ENCODE peak calls at places on chromosomes 3 and 15, in six cellular contexts. F, R, M, Q, O and C are unnamed samples.

GRCh38 chr3:134709563-134710312 is 58.9 kb upstream of the KY start:
- DNase-seq in F (no peak), Q (no peak), O (no peak), M (no peak), R (no peak), C (no peak)

GRCh38 chr3:158725348-158725966 is 6.8 kb downstream of the RARRES1 start:
- DNase-seq in F (no peak), Q (no peak), R (peak), O (no peak), M (peak), C (no peak)

GRCh38 chr3:2262204-2262603 is 163.5 kb downstream of the CNTN4 start:
- DNase-seq in M (no peak), R (no peak), F (no peak), O (no peak), Q (no peak), C (no peak)

GRCh38 chr3:179898024-179898423 is 138.7 kb downstream of the PEX5L start:
- DNase-seq in F (no peak), M (peak), O (no peak), Q (peak), R (peak), C (peak)

GRCh38 chr3:24341668-24342067 is 153.0 kb downstream of the THRB start:
- DNase-seq in M (no peak), Q (no peak), R (no peak), F (no peak), O (no peak), C (no peak)

GRCh38 chr3:127792664-127793292 is 29.5 kb downstream of the MGLL start:
- DNase-seq in F (no peak), M (no peak), O (no peak), R (no peak), Q (no peak), C (no peak)

GRCh38 chr15:43749690-43750345 is 3.6 kb downstream of the PDIA3 start:
- DNase-seq in O (peak), Q (peak), M (no peak), F (peak), R (no peak), C (peak)

GRCh38 chr3:166110102-166110501 is 272.9 kb upstream of the BCHE start:
- DNase-seq in F (no peak), O (no peak), Q (no peak), M (no peak), R (no peak), C (no peak)

GRCh38 chr3:188959013-188959412 is 212.8 kb upstream of the TPRG1 start:
- DNase-seq in R (no peak), Q (no peak), O (no peak), F (no peak), M (no peak), C (no peak)

GRCh38 chr3:65597225-65597951 is 441.3 kb downstream of the MAGI1 start:
- DNase-seq in M (no peak), Q (no peak), R (no peak), F (no peak), O (peak), C (no peak)

GRCh38 chr15:89371145-89372044 is 36.8 kb upstream of the POLG start:
- DNase-seq in R (no peak), Q (no peak), M (no peak), F (no peak), O (no peak), C (no peak)

GRCh38 chr15:23566070-23567050 is 886 bp downstream of the MKRN3 start:
- DNase-seq in M (no peak), Q (peak), F (peak), R (no peak), O (peak), C (peak)

GRCh38 chr15:64521726-64522164 is 61.4 kb downstream of the ZNF609 start:
- DNase-seq in O (peak), F (no peak), M (peak), Q (no peak), R (peak), C (no peak)

GRCh38 chr3:71512000-71512399 is 71.5 kb downstream of the FOXP1 start:
- DNase-seq in R (no peak), F (peak), O (no peak), Q (peak), M (peak), C (peak)

GRCh38 chr3:105495021-105495420 is 128.3 kb downstream of the ALCAM start:
- DNase-seq in Q (no peak), R (no peak), M (no peak), F (no peak), O (no peak), C (no peak)

GRCh38 chr15:76337047-76337738 is 620 bp downstream of the ISL2 start:
- DNase-seq in O (peak), Q (peak), R (no peak), M (peak), F (no peak), C (no peak)

GRCh38 chr3:135667061-135667460 is 298.5 kb upstream of the PPP2R3A start:
- DNase-seq in Q (no peak), M (no peak), R (no peak), O (no peak), F (no peak), C (no peak)

GRCh38 chr15:98996619-98997018 is 11.0 kb downstream of the PGPEP1L start:
- DNase-seq in R (no peak), Q (no peak), O (no peak), F (no peak), M (no peak), C (no peak)

GRCh38 chr3:66520716-66521115 is 19.9 kb upstream of the LRIG1 start:
- DNase-seq in R (no peak), Q (no peak), O (no peak), M (no peak), F (no peak), C (no peak)

GRCh38 chr3:128845119-128845518 is 34.3 kb upstream of the ACAD9 start:
- DNase-seq in M (peak), F (no peak), Q (no peak), R (no peak), O (no peak), C (no peak)

GRCh38 chr3:42557849-42558248 is 23.9 kb downstream of the SEC22C start:
- DNase-seq in F (peak), Q (peak), R (no peak), O (no peak), M (no peak), C (peak)